ENCODE peak calls at places on chromosomes 6 and 20, in nine cellular contexts. V is ovary; G is esophagus squamous epithelium; S is mammary epithelial cell; Z is GM23338; O is brain microvascular endothelial cell; T is HCT116; L is gastrocnemius medialis; C is CD4-positive, alpha-beta memory T cell. J is an unnamed sample.
A peak's percentile ranks its signal among the peaks of the same experiment; 100 is the strongest.

GRCh38 chr6:104686550-104687155 is 173.1 kb downstream of the HACE1 start:
- DNase-seq in V (no peak), G (no peak), S (no peak), Z (no peak), O (no peak), T (no peak), L (no peak), C (no peak), J (no peak)

GRCh38 chr6:140275725-140276124 is 901.3 kb upstream of the CITED2 start:
- DNase-seq in V (no peak), G (no peak), S (peak; percentile 19), Z (no peak), O (no peak), T (no peak), L (no peak), C (no peak), J (no peak)

GRCh38 chr6:13472976-13473645 is 14.3 kb downstream of the GFOD1 start:
- DNase-seq in V (no peak), G (no peak), S (no peak), Z (no peak), O (no peak), T (no peak), L (no peak), C (no peak), J (no peak)

GRCh38 chr6:72869621-72870020 is 247.8 kb downstream of the KCNQ5 start:
- DNase-seq in V (no peak), G (no peak), S (no peak), Z (no peak), O (no peak), T (no peak), L (no peak), C (no peak), J (no peak)

GRCh38 chr6:163923658-163924411 is 509.3 kb downstream of the QKI start:
- DNase-seq in V (no peak), G (no peak), S (no peak), Z (no peak), O (no peak), T (no peak), L (peak; percentile 39), C (no peak), J (no peak)

GRCh38 chr6:95741001-95741400 is 163.7 kb downstream of the MANEA start:
- DNase-seq in V (no peak), G (no peak), S (no peak), Z (no peak), O (no peak), T (no peak), L (no peak), C (no peak), J (no peak)

GRCh38 chr6:47423087-47423486 is 54.5 kb upstream of the CD2AP start:
- DNase-seq in V (no peak), G (no peak), S (no peak), Z (no peak), O (no peak), T (no peak), L (no peak), C (no peak), J (no peak)

GRCh38 chr6:53263915-53264314 is 84.8 kb downstream of the ELOVL5 start:
- DNase-seq in V (no peak), G (no peak), S (no peak), Z (no peak), O (peak; percentile 28), T (no peak), L (no peak), C (no peak), J (peak; percentile 18)

GRCh38 chr20:7883741-7884140 is 56.5 kb downstream of the HAO1 start:
- DNase-seq in V (no peak), G (no peak), S (no peak), Z (no peak), O (no peak), T (no peak), L (no peak), C (no peak), J (no peak)

GRCh38 chr20:45822863-45823262 is 4.2 kb downstream of the TNNC2 start:
- DNase-seq in V (no peak), G (no peak), S (peak; percentile 47), Z (peak; percentile 64), O (no peak), T (no peak), L (no peak), C (no peak), J (no peak)

GRCh38 chr6:130966581-130966980 is 96.5 kb downstream of the EPB41L2 start:
- DNase-seq in V (no peak), G (no peak), S (no peak), Z (no peak), O (no peak), T (no peak), L (no peak), C (no peak), J (no peak)

GRCh38 chr6:157228421-157229218 is 94.7 kb downstream of the TMEM242 start:
- DNase-seq in V (no peak), G (no peak), S (no peak), Z (peak; percentile 57), O (no peak), T (no peak), L (no peak), C (no peak), J (no peak)

GRCh38 chr20:38890497-38890818 is 35.8 kb upstream of the FAM83D start:
- DNase-seq in V (no peak), G (no peak), S (peak; percentile 14), Z (no peak), O (no peak), T (no peak), L (no peak), C (no peak), J (no peak)

GRCh38 chr6:54935739-54936138 is 89.2 kb downstream of the FAM83B start:
- DNase-seq in V (no peak), G (no peak), S (peak; percentile 97), Z (peak; percentile 13), O (no peak), T (peak; percentile 94), L (no peak), C (no peak), J (peak; percentile 13)

GRCh38 chr6:165831812-165832470 is 168.9 kb upstream of the PDE10A start:
- DNase-seq in V (no peak), G (no peak), S (no peak), Z (no peak), O (no peak), T (no peak), L (no peak), C (no peak), J (no peak)

GRCh38 chr6:51996296-51996947 is 91.0 kb downstream of the PKHD1 start:
- DNase-seq in V (no peak), G (no peak), S (no peak), Z (no peak), O (no peak), T (no peak), L (no peak), C (no peak), J (no peak)

GRCh38 chr6:7262037-7262461 is 51.0 kb downstream of the SSR1 start:
- DNase-seq in V (no peak), G (no peak), S (peak; percentile 48), Z (peak; percentile 88), O (no peak), T (no peak), L (peak; percentile 38), C (no peak), J (no peak)
- H3K4me3 ChIP-seq in V (no peak overlapping the region), G (no peak overlapping the region), S (peak overlapping the region; percentile 60), Z (peak overlapping the region; percentile 85), O (peak overlapping the region; percentile 84), T (peak overlapping the region; percentile 69), L (no peak overlapping the region), C (no peak overlapping the region), J (peak overlapping the region; percentile 40)

DNA sequence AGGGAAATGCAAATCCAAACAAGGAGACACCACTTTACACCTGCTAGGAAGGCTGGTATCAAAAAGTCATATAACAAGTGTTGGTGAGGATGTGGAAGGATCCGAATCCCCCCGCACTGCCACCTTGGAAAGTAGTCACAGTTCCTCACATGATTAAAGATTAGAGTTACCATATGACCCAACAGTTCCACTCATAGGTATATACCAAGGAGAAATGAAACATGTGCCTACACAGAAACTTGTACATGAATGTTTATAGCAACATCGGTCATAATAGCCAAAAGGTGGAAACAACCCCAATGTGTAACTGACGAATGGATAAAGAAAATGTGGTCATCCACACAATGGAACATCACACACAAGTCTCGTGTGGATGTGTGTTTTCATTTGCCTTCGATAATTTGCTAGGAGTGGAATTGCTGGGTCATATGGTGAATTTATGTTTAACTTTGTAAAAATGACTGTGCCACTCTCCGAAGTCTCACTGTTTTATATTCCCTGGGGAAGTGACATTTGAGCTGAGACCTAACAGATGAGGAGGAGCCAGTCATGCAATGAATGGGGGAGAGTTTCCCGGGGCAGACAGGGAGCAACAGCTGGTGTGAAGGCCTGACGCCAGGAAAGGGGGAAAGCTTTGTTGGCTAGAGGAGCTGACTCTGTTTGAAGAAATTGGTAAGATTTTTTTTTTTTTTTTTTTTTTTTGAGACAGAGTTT is 125.9 kb upstream of the MLN start:
- DNase-seq in V (peak; percentile 34), G (no peak), S (no peak), Z (no peak), O (no peak), T (no peak), L (no peak), C (no peak), J (no peak)
- H3K27me3 ChIP-seq in V (no peaks in the 10 kb centered on the region), G (no peaks in the 10 kb centered on the region), S (no peaks in the 10 kb centered on the region), Z (no peaks in the 10 kb centered on the region), O (peaks cover 3% of the 10 kb centered on the region), T (peaks cover 6% of the 10 kb centered on the region), L (no peaks in the 10 kb centered on the region), C (no peaks in the 10 kb centered on the region), J (no peaks in the 10 kb centered on the region)

GRCh38 chr6:142907017-142907470 is 37.9 kb downstream of the HIVEP2 start:
- DNase-seq in V (no peak), G (no peak), S (no peak), Z (no peak), O (no peak), T (no peak), L (peak; percentile 57), C (peak; percentile 42), J (no peak)
- H3K4me3 ChIP-seq in V (no peak overlapping the region), G (no peak overlapping the region), S (no peak overlapping the region), Z (no peak overlapping the region), O (no peak overlapping the region), T (no peak overlapping the region), L (peak overlapping the region; percentile 17), C (peak overlapping the region; percentile 77), J (no peak overlapping the region)

GRCh38 chr6:28808383-28808782 is 115.4 kb downstream of the TRIM27 start:
- DNase-seq in V (no peak), G (no peak), S (no peak), Z (no peak), O (no peak), T (no peak), L (no peak), C (no peak), J (no peak)

GRCh38 chr6:28811873-28812272 is 111.9 kb downstream of the TRIM27 start:
- DNase-seq in V (no peak), G (no peak), S (peak; percentile 53), Z (peak; percentile 56), O (no peak), T (no peak), L (no peak), C (no peak), J (no peak)

GRCh38 chr6:28810655-28811053 is 113.1 kb downstream of the TRIM27 start:
- DNase-seq in V (no peak), G (no peak), S (no peak), Z (no peak), O (no peak), T (no peak), L (no peak), C (no peak), J (no peak)

GRCh38 chr6:28809947-28810654 is 113.7 kb downstream of the TRIM27 start:
- DNase-seq in V (no peak), G (no peak), S (no peak), Z (peak; percentile 75), O (no peak), T (no peak), L (no peak), C (no peak), J (peak; percentile 59)

GRCh38 chr6:28807682-28808280 is 116.0 kb downstream of the TRIM27 start:
- DNase-seq in V (no peak), G (no peak), S (peak; percentile 70), Z (peak; percentile 90), O (peak; percentile 80), T (peak; percentile 75), L (no peak), C (no peak), J (no peak)
- H3K27me3 ChIP-seq in V (no peaks in the 10 kb centered on the region), G (no peaks in the 10 kb centered on the region), S (no peaks in the 10 kb centered on the region), Z (peaks cover 97% of the 10 kb centered on the region), O (peaks cover 3% of the 10 kb centered on the region), T (no peaks in the 10 kb centered on the region), L (peaks cover 65% of the 10 kb centered on the region), C (peaks cover 46% of the 10 kb centered on the region), J (peaks cover 98% of the 10 kb centered on the region)